ENCODE peak calls at places on chromosomes 12 and 14, in four cellular contexts. Z is HCT116, J is GM12878, I is HepG2. V is an unnamed sample.

GRCh38 chr12:59780605-59781135 is 184.8 kb downstream of the SLC16A7 start:
- DNase-seq in Z (peak; percentile 2), J (no peak), I (peak; percentile 7), V (peak; percentile 66)

GRCh38 chr14:104461676-104462443 is 117.7 kb upstream of the C14orf180 start:
- DNase-seq in Z (no peak), J (no peak), I (no peak), V (no peak)

GRCh38 chr14:61992139-61992538 is 229.9 kb downstream of the SNAPC1 start:
- DNase-seq in Z (no peak), J (no peak), I (no peak), V (no peak)

GRCh38 chr12:130097798-130098255 is 64.4 kb upstream of the FZD10 start:
- DNase-seq in Z (no peak), J (no peak), I (no peak), V (peak; percentile 81)

GRCh38 chr12:128970110-128970509 is 116.8 kb downstream of the GLT1D1 start:
- DNase-seq in Z (no peak), J (no peak), I (no peak), V (no peak)

GRCh38 chr14:91870001-91870400 is 2.7 kb upstream of the TC2N start:
- DNase-seq in Z (no peak), J (no peak), I (peak; percentile 5), V (no peak)

GRCh38 chr12:13362260-13362841 is 165.8 kb downstream of the EMP1 start:
- DNase-seq in Z (peak; percentile 77), J (no peak), I (peak; percentile 47), V (peak; percentile 6)

GRCh38 chr12:110281549-110282342 is 699 bp downstream of the ATP2A2 start:
- DNase-seq in Z (no peak), J (no peak), I (no peak), V (peak; percentile 72)

GRCh38 chr14:95701846-95702221 is 12.1 kb downstream of the TCL1A start:
- DNase-seq in Z (no peak), J (no peak), I (no peak), V (no peak)

GRCh38 chr14:66998013-66998412 is 191.2 kb upstream of the GARIN2 start:
- DNase-seq in Z (no peak), J (no peak), I (no peak), V (no peak)

GRCh38 chr12:101654442-101654841 is 43.0 kb upstream of the CHPT1 start:
- DNase-seq in Z (no peak), J (no peak), I (no peak), V (no peak)

GRCh38 chr12:92719674-92720073 is 16.9 kb downstream of the PLEKHG7 start:
- DNase-seq in Z (no peak), J (no peak), I (no peak), V (no peak)

GRCh38 chr14:50001999-50002925 is 109.4 kb downstream of the ARF6 start:
- DNase-seq in Z (no peak), J (peak; percentile 82), I (no peak), V (peak; percentile 35)

GRCh38 chr12:79983492-79983891 is 48.6 kb upstream of the PPP1R12A start:
- DNase-seq in Z (no peak), J (no peak), I (no peak), V (no peak)

GRCh38 chr12:38025916-38026315 is 290.7 kb upstream of the ALG10B start:
- DNase-seq in Z (no peak), J (no peak), I (no peak), V (no peak)

GRCh38 chr12:111419784-111420183 is 14.1 kb downstream of the SH2B3 start:
- DNase-seq in Z (no peak), J (no peak), I (no peak), V (no peak)

GRCh38 chr12:116736962-116737773 is 701 bp downstream of the SPRING1 start:
- DNase-seq in Z (no peak), J (no peak), I (no peak), V (no peak)

GRCh38 chr12:115956674-115957073 is 320.8 kb downstream of the MED13L start:
- DNase-seq in Z (no peak), J (no peak), I (no peak), V (peak; percentile 42)

GRCh38 chr12:25615119-25615518 is 62.0 kb upstream of the LMNTD1 start:
- DNase-seq in Z (no peak), J (no peak), I (no peak), V (no peak)

GRCh38 chr12:53068811-53069585 is 10.2 kb downstream of the SPRYD3 start:
- DNase-seq in Z (no peak), J (no peak), I (no peak), V (no peak)

GRCh38 chr12:10633541-10633940 is 20.1 kb upstream of the MAGOHB start:
- DNase-seq in Z (no peak), J (no peak), I (no peak), V (no peak)

GRCh38 chr12:52063986-52064649 is 5.7 kb upstream of the ATG101 start:
- DNase-seq in Z (no peak), J (no peak), I (no peak), V (no peak)

GRCh38 chr12:104458645-104459555 is 2.2 kb downstream of the CHST11 start:
- DNase-seq in Z (no peak), J (no peak), I (no peak), V (no peak)

GRCh38 chr12:54824402-54824801 is 29.9 kb upstream of the MUCL1 start:
- DNase-seq in Z (peak; percentile 1), J (no peak), I (no peak), V (no peak)

GRCh38 chr12:1069846-1070245 is 78.8 kb downstream of the ERC1 start:
- DNase-seq in Z (no peak), J (no peak), I (no peak), V (no peak)

GRCh38 chr14:29311983-29312382 is 545.4 kb downstream of the FOXG1 start:
- DNase-seq in Z (no peak), J (no peak), I (no peak), V (no peak)

GRCh38 chr12:107393043-107393725 is 292.4 kb upstream of the PWP1 start:
- DNase-seq in Z (no peak), J (no peak), I (no peak), V (no peak)
- TF ChIP-seq JUND in Z (no peak), J (no peak), I (no peak), V (no peak)

DNA sequence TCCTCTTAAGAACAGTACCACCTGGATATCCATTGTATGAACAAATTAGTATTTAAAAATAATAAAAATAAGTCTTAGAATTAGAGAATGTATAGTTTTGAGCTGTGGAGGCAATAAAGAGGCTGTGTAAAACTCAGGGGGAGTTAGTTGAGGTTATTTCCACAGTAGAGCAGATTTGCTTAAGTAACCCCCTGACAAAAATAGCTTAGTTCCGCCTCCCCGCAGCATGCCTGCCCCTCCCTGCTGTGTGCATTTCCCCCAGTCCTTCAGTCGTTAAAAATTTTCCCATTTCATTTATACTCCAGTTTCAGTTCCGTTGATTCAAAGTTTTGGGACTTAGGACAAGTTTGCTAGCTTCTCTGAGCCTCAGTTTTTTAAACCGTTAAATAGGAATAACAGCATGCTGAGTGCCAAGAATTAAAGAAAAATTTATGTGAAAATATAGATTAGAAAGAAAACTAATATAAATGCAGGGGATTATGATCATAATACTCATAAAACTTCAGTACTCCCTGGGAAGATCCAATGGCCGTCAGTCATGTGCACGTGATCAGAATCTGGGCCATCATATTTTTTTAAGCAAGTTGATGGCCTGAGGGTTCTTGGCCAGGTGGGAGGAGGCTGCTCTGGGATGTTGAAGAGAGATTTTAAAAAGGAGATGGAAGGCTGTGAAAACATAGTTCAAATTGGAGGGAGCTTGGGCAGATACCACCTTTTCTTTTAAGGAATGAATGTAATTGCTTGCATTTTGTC is 14.5 kb upstream of the SLC38A2 start:
- DNase-seq in Z (no peak), J (no peak), I (no peak), V (no peak)
- TF ChIP-seq JUND in Z (no peak), J (no peak), I (no peak), V (peak; percentile 56)

DNA sequence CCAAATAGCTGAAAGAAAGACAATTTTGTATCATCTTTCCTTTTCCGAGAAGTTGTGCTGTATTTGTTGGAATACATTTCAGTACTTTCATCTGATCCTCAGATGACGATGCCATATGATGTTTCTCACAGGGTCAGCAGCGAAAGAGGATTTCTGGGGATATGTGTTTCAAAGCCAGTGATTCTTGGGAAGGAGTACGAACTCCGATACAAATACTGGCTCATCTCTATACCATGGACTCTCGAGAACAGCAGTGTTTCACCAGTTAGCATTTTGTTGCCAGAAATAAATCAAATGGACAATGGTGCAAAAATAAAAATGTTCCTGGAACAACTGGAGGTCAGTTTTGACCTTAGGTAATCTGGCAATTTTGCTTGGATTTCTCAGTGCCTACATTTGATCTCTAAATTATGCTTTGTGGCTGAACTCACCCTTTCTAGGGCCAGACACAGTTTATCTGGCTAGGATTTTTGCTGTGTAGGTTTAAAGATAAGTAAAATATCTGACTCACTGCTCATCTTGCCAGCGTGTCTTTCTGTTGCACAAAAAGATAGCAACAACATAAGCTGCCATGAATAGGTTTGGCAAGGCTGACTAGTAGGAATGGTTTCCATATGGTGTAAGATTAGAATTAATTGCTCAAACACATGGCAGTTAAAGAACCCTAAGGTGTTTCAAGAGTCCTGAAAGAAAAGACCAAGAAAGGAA is 11.0 kb upstream of the MGP start:
- DNase-seq in Z (no peak), J (no peak), I (no peak), V (no peak)
- TF ChIP-seq JUND in Z (no peak), J (no peak), I (no peak), V (no peak)

GRCh38 chr12:93723568-93723930 is 46.4 kb downstream of the CRADD start:
- DNase-seq in Z (no peak), J (no peak), I (no peak), V (no peak)

GRCh38 chr12:93719710-93720109 is 42.5 kb downstream of the CRADD start:
- DNase-seq in Z (no peak), J (no peak), I (no peak), V (no peak)

GRCh38 chr12:93722179-93722578 is 45.0 kb downstream of the CRADD start:
- DNase-seq in Z (no peak), J (no peak), I (no peak), V (no peak)

GRCh38 chr12:93722757-93723567 is 45.8 kb downstream of the CRADD start:
- DNase-seq in Z (no peak), J (no peak), I (no peak), V (no peak)

DNA sequence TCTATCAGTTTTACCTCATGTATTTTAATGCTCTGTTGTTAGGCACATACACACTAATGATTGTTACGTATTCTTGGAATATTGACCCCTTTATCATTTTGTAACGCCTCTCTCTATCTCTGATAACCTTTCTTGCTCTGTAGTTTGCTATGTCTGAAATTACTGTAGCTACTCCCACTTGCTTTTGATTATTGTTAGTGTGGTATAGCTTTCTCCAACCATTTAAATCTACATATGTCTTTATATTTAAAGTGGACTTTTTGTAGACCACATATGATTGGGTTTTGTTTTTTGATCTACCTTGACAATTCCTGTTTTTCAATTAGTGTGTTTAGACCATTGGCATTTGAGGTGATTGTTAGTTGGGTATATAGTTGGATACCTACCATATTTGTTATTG is 43.4 kb downstream of the CRADD start:
- DNase-seq in Z (no peak), J (no peak), I (no peak), V (no peak)
- TF ChIP-seq JUND in Z (no peak), J (no peak), I (no peak), V (no peak)

DNA sequence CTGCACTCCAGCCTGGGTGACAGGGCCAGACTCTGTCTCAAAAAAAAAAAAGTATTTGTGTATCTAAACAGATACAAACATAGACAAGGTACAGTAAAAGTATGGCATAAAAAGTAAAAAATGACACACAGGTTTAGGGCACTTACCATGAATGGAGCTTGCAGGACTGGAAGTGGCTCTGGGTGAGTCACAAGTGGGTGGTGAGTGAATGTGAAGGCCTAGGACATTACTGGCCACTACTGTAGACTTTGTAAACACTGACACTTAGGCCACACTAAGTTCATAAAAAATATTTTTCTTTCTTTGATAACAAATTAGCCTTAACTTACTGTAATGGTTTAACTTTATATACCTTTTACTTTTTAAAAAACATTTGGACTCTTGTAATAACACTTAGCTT is 38.0 kb upstream of the EIF5 start:
- DNase-seq in Z (no peak), J (no peak), I (peak; percentile 46), V (peak; percentile 39)
- TF ChIP-seq JUND in Z (peak; percentile 43), J (no peak), I (no peak), V (no peak)

V was measured in T47D.